ENCODE peak calls at places on chromosome 6, in five cellular contexts. E is pancreas; T is GM23248; F is CD8-positive, alpha-beta memory T cell; K is bronchial epithelial cell. B is an unnamed sample.

GRCh38 chr6:144286503-144287393 is 1.6 kb downstream of the UTRN start:
- DNase-seq in E (peak; percentile 90), T (peak; percentile 86), F (no peak), K (peak; percentile 80), B (peak; percentile 79)

GRCh38 chr6:26597821-26598220 is 1.1 kb downstream of the ABT1 start:
- DNase-seq in E (peak; percentile 62), T (no peak), F (no peak), K (no peak), B (no peak)

GRCh38 chr6:37524025-37524647 is 24.4 kb upstream of the CCDC167 start:
- DNase-seq in E (no peak), T (peak; percentile 49), F (no peak), K (peak; percentile 39), B (no peak)

GRCh38 chr6:26475823-26476729 is 18.3 kb downstream of the BTN2A1 start:
- DNase-seq in E (no peak), T (peak; percentile 53), F (no peak), K (peak; percentile 57), B (no peak)

GRCh38 chr6:63881791-63882190 is 246.2 kb downstream of the PHF3 start:
- DNase-seq in E (no peak), T (no peak), F (no peak), K (no peak), B (no peak)

GRCh38 chr6:135179920-135180457 is 1.1 kb upstream of the MYB start:
- DNase-seq in E (no peak), T (peak; percentile 53), F (peak; percentile 46), K (no peak), B (no peak)

GRCh38 chr6:292506-293184 is 358 bp downstream of the DUSP22 start:
- DNase-seq in E (peak; percentile 85), T (peak; percentile 71), F (peak; percentile 76), K (peak; percentile 48), B (peak; percentile 85)

GRCh38 chr6:150539568-150539967 is 60.1 kb upstream of the PLEKHG1 start:
- DNase-seq in E (no peak), T (no peak), F (no peak), K (peak; percentile 62), B (no peak)

GRCh38 chr6:11771473-11772048 is 7.0 kb downstream of the ADTRP start:
- DNase-seq in E (no peak), T (peak; percentile 38), F (no peak), K (peak; percentile 86), B (no peak)

GRCh38 chr6:134080171-134080795 is 27.9 kb upstream of the SLC2A12 start:
- DNase-seq in E (no peak), T (no peak), F (no peak), K (peak; percentile 70), B (no peak)

GRCh38 chr6:104984831-104985230 is 27.9 kb downstream of the LIN28B start:
- DNase-seq in E (no peak), T (no peak), F (no peak), K (no peak), B (no peak)

GRCh38 chr6:104983296-104983695 is 26.4 kb downstream of the LIN28B start:
- DNase-seq in E (no peak), T (no peak), F (no peak), K (no peak), B (no peak)

GRCh38 chr6:104986625-104987024 is 29.7 kb downstream of the LIN28B start:
- DNase-seq in E (no peak), T (no peak), F (no peak), K (no peak), B (no peak)

GRCh38 chr6:104987218-104987617 is 30.3 kb downstream of the LIN28B start:
- DNase-seq in E (no peak), T (no peak), F (no peak), K (no peak), B (no peak)

GRCh38 chr6:104983776-104984175 is 26.9 kb downstream of the LIN28B start:
- DNase-seq in E (no peak), T (no peak), F (no peak), K (no peak), B (no peak)
- H3K36me3 ChIP-seq in E (no peaks in the 10 kb centered on the region), T (no peaks in the 10 kb centered on the region), F (no peaks in the 10 kb centered on the region), K (no peaks in the 10 kb centered on the region), B (no peaks in the 10 kb centered on the region)

GRCh38 chr6:44439270-44440045 is 52.0 kb downstream of the CDC5L start:
- DNase-seq in E (no peak), T (peak; percentile 78), F (no peak), K (peak; percentile 53), B (no peak)

GRCh38 chr6:44444853-44445252 is 57.3 kb downstream of the CDC5L start:
- DNase-seq in E (no peak), T (no peak), F (no peak), K (no peak), B (no peak)

GRCh38 chr6:44441091-44441855 is 53.8 kb downstream of the CDC5L start:
- DNase-seq in E (no peak), T (no peak), F (no peak), K (peak; percentile 40), B (no peak)

GRCh38 chr6:44442235-44442634 is 54.7 kb downstream of the CDC5L start:
- DNase-seq in E (no peak), T (no peak), F (no peak), K (no peak), B (no peak)

DNA sequence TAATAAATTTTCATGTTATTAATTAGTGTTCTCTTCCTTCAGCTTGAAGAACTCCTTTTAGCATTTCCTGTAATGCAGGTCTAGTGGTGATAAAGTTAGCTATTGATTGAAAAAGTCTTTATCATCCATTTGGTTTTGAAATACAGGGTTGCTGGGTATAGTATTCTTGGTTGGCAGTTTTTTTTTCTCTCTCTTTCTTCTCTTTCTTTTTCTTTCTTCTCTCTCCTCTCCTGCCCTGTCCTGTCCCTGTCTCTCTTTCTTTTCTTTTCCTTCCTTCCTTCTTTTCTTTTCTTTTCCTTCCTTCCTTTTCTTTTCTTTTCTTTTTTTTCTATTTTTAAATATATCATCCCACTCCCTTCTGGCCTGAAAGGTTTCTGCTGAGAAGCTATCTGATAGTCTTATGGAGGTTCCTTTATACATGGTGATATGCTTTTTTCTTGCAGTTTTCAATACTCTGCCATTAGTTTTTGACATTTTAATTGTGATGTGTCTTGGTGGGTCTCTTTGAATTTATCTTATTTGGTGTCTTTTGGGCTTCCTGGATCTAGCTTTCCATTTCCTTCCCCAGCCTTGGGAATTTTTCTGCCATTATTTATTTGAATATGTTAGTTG is 55.4 kb downstream of the CDC5L start:
- DNase-seq in E (no peak), T (no peak), F (no peak), K (no peak), B (no peak)
- H3K36me3 ChIP-seq in E (no peaks in the 10 kb centered on the region), T (peaks cover 17% of the 10 kb centered on the region), F (peaks cover 21% of the 10 kb centered on the region), K (no peaks in the 10 kb centered on the region), B (no peaks in the 10 kb centered on the region)

GRCh38 chr6:152265651-152266050 is 371.5 kb downstream of the SYNE1 start:
- DNase-seq in E (no peak), T (no peak), F (no peak), K (no peak), B (no peak)

GRCh38 chr6:152271681-152272464 is 365.3 kb downstream of the SYNE1 start:
- DNase-seq in E (no peak), T (peak; percentile 77), F (no peak), K (peak; percentile 92), B (no peak)

GRCh38 chr6:152267967-152268845 is 369.0 kb downstream of the SYNE1 start:
- DNase-seq in E (no peak), T (peak; percentile 50), F (peak; percentile 13), K (peak; percentile 33), B (no peak)

GRCh38 chr6:152270301-152270925 is 366.7 kb downstream of the SYNE1 start:
- DNase-seq in E (no peak), T (peak; percentile 85), F (no peak), K (peak; percentile 76), B (no peak)

DNA sequence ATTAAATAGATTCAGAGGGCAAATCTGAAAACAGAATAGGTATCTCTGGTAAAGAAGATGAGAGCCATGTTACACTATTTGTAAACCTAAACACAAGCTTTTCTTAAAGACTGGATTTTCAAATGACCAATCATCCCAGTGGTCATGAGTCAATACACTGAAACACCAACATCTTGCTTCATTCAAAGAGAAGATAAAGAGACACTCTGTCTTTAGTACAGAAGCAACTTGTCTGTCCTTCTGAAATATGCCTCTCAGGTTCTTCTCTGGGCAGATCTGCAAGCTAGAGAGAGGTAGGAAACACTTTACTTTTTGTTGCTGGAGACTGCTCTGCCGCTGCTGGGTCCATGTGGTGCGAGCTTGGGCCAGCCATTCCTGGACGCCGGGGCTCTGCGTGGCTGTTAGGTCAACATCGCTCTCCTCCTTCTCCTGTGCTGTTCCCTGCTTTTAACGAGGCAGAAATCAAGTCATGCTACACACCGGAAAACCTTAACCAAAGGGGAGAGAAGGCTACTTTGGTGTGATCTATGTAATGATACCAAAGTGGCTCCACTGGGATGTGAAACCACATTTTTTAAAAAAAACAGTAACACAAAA is 368.2 kb downstream of the SYNE1 start:
- DNase-seq in E (no peak), T (peak; percentile 60), F (no peak), K (no peak), B (no peak)
- H3K36me3 ChIP-seq in E (no peaks in the 10 kb centered on the region), T (peaks cover 31% of the 10 kb centered on the region), F (peaks cover 8% of the 10 kb centered on the region), K (no peaks in the 10 kb centered on the region), B (no peaks in the 10 kb centered on the region)

DNA sequence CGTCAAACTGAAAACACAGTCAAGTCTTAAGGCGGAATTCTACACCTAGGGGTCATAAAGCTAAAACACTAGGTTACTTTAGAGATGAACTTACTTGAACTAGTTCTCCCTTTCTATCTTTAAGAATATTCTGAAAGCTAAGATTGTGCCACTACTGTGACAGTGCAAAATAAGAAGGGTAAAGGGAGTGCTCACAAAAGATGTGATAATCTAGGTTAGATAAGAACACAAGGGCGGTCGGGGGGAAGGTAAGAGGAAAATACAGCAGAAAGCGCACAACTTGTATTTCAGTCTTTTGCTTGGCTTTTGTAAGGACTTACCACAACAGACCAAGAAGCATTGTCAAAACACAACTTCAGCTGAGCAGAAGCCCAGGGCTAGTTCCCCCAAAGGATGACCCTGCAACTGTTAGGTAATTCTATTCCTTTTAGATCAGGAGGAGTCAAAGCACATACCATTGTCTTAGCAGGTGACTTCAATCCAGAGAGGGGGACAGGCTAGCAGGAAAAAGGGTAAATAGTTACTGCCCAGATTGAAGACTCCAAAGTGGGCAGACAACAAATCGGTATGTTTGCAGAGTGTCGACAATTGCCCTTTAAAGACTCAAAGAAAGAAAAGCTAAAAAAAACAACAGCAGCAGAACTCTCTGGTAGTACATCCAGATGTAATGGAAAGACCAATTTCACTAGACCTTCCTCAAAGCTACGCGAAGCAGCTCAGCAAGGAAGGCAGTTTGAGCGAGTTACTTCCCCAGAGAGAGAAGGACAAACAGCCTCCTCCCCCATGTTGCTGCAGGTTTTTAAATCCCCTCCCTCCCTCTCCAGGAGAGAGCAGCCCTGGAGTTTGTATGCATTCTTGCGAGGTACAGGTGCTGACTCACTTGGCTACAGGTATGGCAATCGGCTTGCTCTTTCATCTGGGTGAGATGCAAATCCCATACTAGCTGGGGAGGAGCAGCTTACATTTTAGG is 59.0 kb downstream of the RIPOR2 start:
- DNase-seq in E (no peak), T (no peak), F (no peak), K (peak; percentile 30), B (no peak)
- H3K36me3 ChIP-seq in E (no peaks in the 10 kb centered on the region), T (peaks cover 4% of the 10 kb centered on the region), F (peaks cover 55% of the 10 kb centered on the region), K (no peaks in the 10 kb centered on the region), B (no peaks in the 10 kb centered on the region)